ENCODE peak calls at places on chromosome 16, in eight cellular contexts. B is naive thymus-derived CD4-positive, alpha-beta T cell; L is effector memory CD4-positive, alpha-beta T cell; A is pancreas; Z is H9; I is tibial nerve; D is esophagus squamous epithelium; K is AG04450. J is an unnamed sample.
A peak's percentile ranks its signal among the peaks of the same experiment; 100 is the strongest.

GRCh38 chr16:77585379-77585778 is 136.9 kb upstream of the NUDT7 start:
- DNase-seq in I (no peak), B (no peak), D (no peak), Z (no peak), L (no peak), A (no peak), K (no peak), J (no peak)

GRCh38 chr16:31135535-31136286 is at the start of gene PRSS8:
- DNase-seq in B (no peak), Z (peak; percentile 75), A (peak; percentile 94), D (no peak), I (no peak), L (no peak), K (no peak), J (no peak)

GRCh38 chr16:35452471-35452870 is 1993.1 kb downstream of the TP53TG3F start:
- DNase-seq in Z (no peak), L (no peak), B (no peak), I (no peak), K (no peak), A (no peak), D (no peak), J (no peak)

GRCh38 chr16:11283820-11284248 is 2.7 kb upstream of the PRM1 start:
- DNase-seq in B (no peak), K (no peak), I (no peak), Z (no peak), A (no peak), D (no peak), L (no peak), J (no peak)

GRCh38 chr16:79307214-79307613 is 293.3 kb downstream of the MAF start:
- DNase-seq in Z (no peak), A (no peak), K (no peak), D (no peak), L (no peak), I (no peak), B (no peak), J (no peak)

GRCh38 chr16:84806256-84806889 is 13.4 kb upstream of the CRISPLD2 start:
- DNase-seq in A (no peak), B (no peak), D (no peak), L (no peak), Z (no peak), K (peak; percentile 71), I (no peak), J (no peak)

GRCh38 chr16:56005958-56006357 is 130.8 kb upstream of the CES5A start:
- DNase-seq in I (no peak), L (no peak), B (no peak), Z (no peak), D (no peak), K (no peak), A (no peak), J (no peak)

GRCh38 chr16:67441289-67441753 is 10.4 kb downstream of the HSD11B2 start:
- DNase-seq in I (no peak), K (no peak), D (no peak), B (no peak), Z (no peak), A (peak; percentile 92), L (no peak), J (peak; percentile 28)

GRCh38 chr16:11273721-11274324 is 394 bp upstream of the PRM3 start:
- DNase-seq in I (no peak), K (no peak), B (no peak), D (no peak), A (no peak), L (no peak), Z (no peak), J (no peak)

GRCh38 chr16:87951550-87952538 is 610 bp downstream of the BANP start:
- DNase-seq in A (no peak), Z (no peak), D (no peak), B (no peak), K (no peak), I (no peak), L (no peak), J (no peak)

DNA sequence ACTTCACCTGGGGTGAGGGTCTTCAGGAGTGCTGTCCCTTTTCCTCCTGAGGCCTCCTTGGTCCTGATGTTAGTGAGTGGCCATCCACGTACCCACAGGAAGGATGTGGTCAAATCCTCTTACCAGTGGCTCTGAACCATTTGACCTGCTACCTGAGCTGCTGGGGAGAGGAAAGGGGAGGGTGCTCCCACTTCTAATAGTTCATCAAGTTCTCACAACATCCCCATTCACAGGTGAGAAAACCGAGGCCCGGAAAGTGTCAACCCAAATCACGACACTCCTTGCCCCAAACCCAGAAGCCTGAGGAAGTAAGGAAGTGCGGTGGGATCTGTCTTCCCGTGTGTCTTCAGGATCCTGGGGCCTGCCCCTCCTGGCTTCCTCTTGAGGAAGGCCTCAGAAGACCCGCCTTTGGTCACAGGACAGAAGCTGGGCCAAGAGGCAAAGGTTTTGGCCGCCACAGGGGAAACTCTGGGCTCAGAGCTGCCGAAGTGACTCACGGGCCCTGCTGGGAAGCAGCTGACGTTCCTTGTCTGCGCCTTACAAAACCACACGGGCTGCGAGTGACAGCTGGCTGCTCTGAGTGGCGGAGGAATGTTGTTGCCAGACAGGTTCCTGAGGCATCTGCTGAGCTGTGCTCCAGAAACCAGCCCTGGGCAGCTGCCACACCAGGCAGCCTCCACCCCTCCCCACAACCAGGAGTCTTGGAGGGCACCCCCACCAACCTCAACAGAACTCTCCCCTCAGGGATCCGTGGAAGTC is 13.9 kb upstream of the KIFC3 start:
- DNase-seq in I (peak; percentile 40), B (no peak), L (peak; percentile 27), D (peak; percentile 36), Z (peak; percentile 86), K (peak; percentile 71), A (peak; percentile 91), J (peak; percentile 62)
- H3K27ac ChIP-seq in I (no peak overlapping the region), B (no peak overlapping the region), L (no peak overlapping the region), D (peak overlapping the region; percentile 78), Z (no peak overlapping the region), K (peak overlapping the region; percentile 65), A (peak overlapping the region; percentile 54), J (no peak overlapping the region)

GRCh38 chr16:24091125-24091524 is 165.0 kb upstream of the CACNG3 start:
- DNase-seq in D (no peak), A (no peak), B (no peak), I (no peak), L (no peak), Z (no peak), K (no peak), J (no peak)

GRCh38 chr16:24088011-24088410 is 168.1 kb upstream of the CACNG3 start:
- DNase-seq in D (no peak), A (peak; percentile 12), I (no peak), Z (no peak), B (no peak), K (no peak), L (no peak), J (no peak)

GRCh38 chr16:24088767-24089166 is 167.4 kb upstream of the CACNG3 start:
- DNase-seq in Z (no peak), D (no peak), L (no peak), I (no peak), A (no peak), B (no peak), K (no peak), J (no peak)

GRCh38 chr16:24085665-24086064 is 170.5 kb upstream of the CACNG3 start:
- DNase-seq in L (no peak), D (no peak), Z (no peak), I (no peak), B (no peak), A (no peak), K (no peak), J (no peak)
- H3K27ac ChIP-seq in L (no peak overlapping the region), D (no peak overlapping the region), Z (no peak overlapping the region), I (no peak overlapping the region), B (no peak overlapping the region), A (no peak overlapping the region), K (no peak overlapping the region), J (no peak overlapping the region)

GRCh38 chr16:15671530-15672117 is 21.6 kb downstream of the NDE1 start:
- DNase-seq in A (no peak), D (no peak), Z (no peak), B (no peak), I (no peak), L (no peak), K (no peak), J (no peak)
- H3K27ac ChIP-seq in A (no peak overlapping the region), D (peak overlapping the region; percentile 86), Z (no peak overlapping the region), B (peak overlapping the region; percentile 86), I (peak overlapping the region; percentile 87), L (peak overlapping the region; percentile 87), K (peak overlapping the region; percentile 86), J (peak overlapping the region; percentile 99)

GRCh38 chr16:2985457-2985856 is 5.2 kb upstream of the PKMYT1 start:
- DNase-seq in D (no peak), Z (no peak), B (no peak), I (no peak), L (no peak), A (peak; percentile 86), K (no peak), J (no peak)
- H3K27ac ChIP-seq in D (no peak overlapping the region), Z (no peak overlapping the region), B (no peak overlapping the region), I (no peak overlapping the region), L (no peak overlapping the region), A (peak overlapping the region; percentile 70), K (no peak overlapping the region), J (no peak overlapping the region)

GRCh38 chr16:14303182-14303618 is 232.1 kb downstream of the MRTFB start:
- DNase-seq in I (no peak), L (no peak), B (no peak), K (no peak), D (no peak), Z (no peak), A (no peak), J (no peak)

GRCh38 chr16:14307059-14307531 is 236.0 kb downstream of the MRTFB start:
- DNase-seq in L (no peak), Z (no peak), A (no peak), I (no peak), D (no peak), B (no peak), K (no peak), J (no peak)

GRCh38 chr16:14306485-14307058 is 235.5 kb downstream of the MRTFB start:
- DNase-seq in I (no peak), L (no peak), K (no peak), A (no peak), Z (no peak), B (no peak), D (no peak), J (no peak)

GRCh38 chr16:14303654-14304394 is 232.7 kb downstream of the MRTFB start:
- DNase-seq in A (peak; percentile 62), B (no peak), D (no peak), I (no peak), Z (peak; percentile 38), K (no peak), L (no peak), J (no peak)

DNA sequence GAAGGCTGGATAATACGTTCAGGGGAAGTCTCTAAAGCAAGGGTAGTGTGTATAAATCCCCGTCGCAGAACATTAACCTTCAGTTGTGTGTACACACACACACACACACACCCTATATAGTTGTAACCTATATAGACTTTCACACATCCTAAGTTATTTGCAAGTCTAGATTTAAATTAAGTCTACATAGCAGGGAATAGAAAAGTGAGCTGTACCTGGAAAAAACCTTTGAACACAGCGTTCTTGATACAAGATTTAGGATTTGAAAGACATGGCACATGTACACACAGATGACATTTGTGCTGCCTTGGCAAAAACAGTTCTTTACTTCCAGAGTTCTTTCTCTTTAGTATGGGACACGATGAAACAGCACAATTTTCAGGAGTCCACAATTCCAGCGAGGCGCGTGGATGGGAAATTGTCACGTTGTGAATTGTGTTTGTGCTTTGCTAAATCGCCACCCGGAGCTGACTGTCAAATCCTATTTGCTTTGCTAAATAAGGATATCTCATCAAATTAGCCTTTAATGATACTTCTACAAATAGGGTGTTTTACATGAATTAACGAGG is 233.9 kb downstream of the MRTFB start:
- DNase-seq in Z (no peak), I (no peak), L (no peak), D (no peak), A (no peak), K (no peak), B (no peak), J (no peak)
- H3K27ac ChIP-seq in Z (no peak overlapping the region), I (no peak overlapping the region), L (no peak overlapping the region), D (no peak overlapping the region), A (peak overlapping the region; percentile 16), K (no peak overlapping the region), B (no peak overlapping the region), J (no peak overlapping the region)

GRCh38 chr16:19700319-19700781 is 17.7 kb downstream of the KNOP1 start:
- DNase-seq in L (no peak), I (no peak), A (no peak), Z (no peak), B (no peak), D (no peak), K (no peak), J (no peak)
- H3K27ac ChIP-seq in L (no peak overlapping the region), I (peak overlapping the region; percentile 56), A (no peak overlapping the region), Z (no peak overlapping the region), B (no peak overlapping the region), D (peak overlapping the region; percentile 26), K (peak overlapping the region; percentile 31), J (peak overlapping the region; percentile 83)